ENCODE peak calls at places on chromosomes 7 and 10, in five cellular contexts. U, X, E, G and T are unnamed samples. For H3K4me1, the result is how much of the 10 kb centered on the place peaks cover.

GRCh38 chr7:84042110-84042539 is 152.5 kb downstream of the SEMA3A start:
- DNase-seq in G (no peak), X (no peak), E (no peak), U (no peak), T (no peak)

GRCh38 chr10:44911081-44911540 is at the start of gene TMEM72:
- DNase-seq in G (no peak), X (no peak), U (peak), E (peak), T (no peak)

GRCh38 chr10:42930516-42931205 is 146.2 kb upstream of the RET start:
- DNase-seq in G (no peak), E (peak), U (no peak), X (peak), T (no peak)

GRCh38 chr10:18214692-18215563 is 74.7 kb downstream of the CACNB2 start:
- DNase-seq in X (no peak), E (peak), U (peak), G (no peak), T (no peak)

GRCh38 chr7:51350195-51350896 is 33.7 kb upstream of the COBL start:
- DNase-seq in X (no peak), U (peak), G (no peak), E (no peak), T (peak)

GRCh38 chr7:107867858-107868466 is 23.0 kb upstream of the DLD start:
- DNase-seq in U (no peak), E (no peak), X (no peak), G (no peak), T (no peak)

GRCh38 chr7:1447551-1448244 is 11.6 kb downstream of the MICALL2 start:
- DNase-seq in X (no peak), U (no peak), E (no peak), G (no peak), T (no peak)

GRCh38 chr7:86939197-86939814 is 120.1 kb downstream of the ELAPOR2 start:
- DNase-seq in U (peak), G (no peak), E (peak), X (no peak), T (no peak)

GRCh38 chr7:154859747-154860620 is 142.9 kb downstream of the PAXIP1 start:
- DNase-seq in X (no peak), E (no peak), U (no peak), G (no peak), T (no peak)

GRCh38 chr10:91137822-91138221 is 82.6 kb upstream of the PCGF5 start:
- DNase-seq in G (no peak), U (no peak), E (no peak), X (no peak), T (no peak)

GRCh38 chr10:71398991-71399375 is 2.3 kb downstream of the CDH23 start:
- DNase-seq in G (no peak), X (no peak), E (no peak), U (no peak), T (no peak)

GRCh38 chr7:20219446-20220292 is 2.5 kb upstream of the MACC1 start:
- DNase-seq in U (peak), E (peak), X (peak), G (peak), T (peak)

GRCh38 chr7:407706-408539 is 111.7 kb downstream of the PDGFA start:
- DNase-seq in E (no peak), U (no peak), X (peak), G (peak), T (no peak)

GRCh38 chr7:102318482-102318971 is 31.9 kb downstream of the SH2B2 start:
- DNase-seq in G (no peak), U (no peak), X (no peak), E (no peak), T (no peak)

GRCh38 chr10:13233358-13233757 is 816 bp downstream of the UCMA start:
- DNase-seq in E (no peak), G (no peak), U (no peak), X (no peak), T (no peak)

DNA sequence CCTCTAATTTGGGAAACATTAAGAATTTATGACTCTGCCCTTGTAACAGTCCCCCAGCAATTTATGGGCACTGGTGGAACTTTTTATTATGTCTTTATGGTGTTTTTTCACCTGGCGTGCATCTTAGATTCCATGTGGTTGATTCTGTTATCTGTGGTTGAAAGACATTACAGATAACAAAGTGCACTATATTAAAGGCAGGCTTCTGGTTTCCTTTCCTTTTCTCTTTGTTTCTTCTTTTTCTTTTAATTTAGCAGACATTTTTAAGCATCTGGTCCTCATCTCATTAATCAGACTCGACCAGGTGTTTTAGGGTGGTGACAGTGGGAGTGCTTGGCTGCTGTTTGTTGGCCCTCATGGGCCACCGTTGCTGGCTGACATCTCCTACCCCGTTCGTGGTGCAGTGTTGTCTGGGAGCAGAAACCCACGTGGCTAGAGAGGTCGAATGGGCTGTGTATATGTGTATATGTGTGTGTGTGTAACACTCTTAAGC is 77.4 kb downstream of the LRMDA start:
- DNase-seq in G (no peak), X (no peak), U (peak), E (no peak), T (no peak)
- H3K4me1 ChIP-seq in G (under half), X (under half), U (under half), E (under half), T (under half)

GRCh38 chr7:3695602-3696001 is 394.6 kb downstream of the SDK1 start:
- DNase-seq in U (no peak), X (no peak), G (no peak), E (no peak), T (no peak)
- TF ChIP-seq CTCF in U (no peak), X (peak), G (no peak), E (peak), T (no peak)

GRCh38 chr7:22447759-22448158 is 52.2 kb downstream of the STEAP1B start:
- DNase-seq in X (no peak), G (no peak), E (no peak), U (no peak), T (no peak)

GRCh38 chr7:22454446-22454845 is 45.5 kb downstream of the STEAP1B start:
- DNase-seq in E (no peak), U (no peak), G (no peak), X (no peak), T (no peak)

GRCh38 chr7:22457471-22457870 is 42.5 kb downstream of the STEAP1B start:
- DNase-seq in U (no peak), G (no peak), E (no peak), X (no peak), T (no peak)

GRCh38 chr7:22453159-22453558 is 46.8 kb downstream of the STEAP1B start:
- DNase-seq in U (no peak), E (no peak), X (no peak), G (no peak), T (no peak)

DNA sequence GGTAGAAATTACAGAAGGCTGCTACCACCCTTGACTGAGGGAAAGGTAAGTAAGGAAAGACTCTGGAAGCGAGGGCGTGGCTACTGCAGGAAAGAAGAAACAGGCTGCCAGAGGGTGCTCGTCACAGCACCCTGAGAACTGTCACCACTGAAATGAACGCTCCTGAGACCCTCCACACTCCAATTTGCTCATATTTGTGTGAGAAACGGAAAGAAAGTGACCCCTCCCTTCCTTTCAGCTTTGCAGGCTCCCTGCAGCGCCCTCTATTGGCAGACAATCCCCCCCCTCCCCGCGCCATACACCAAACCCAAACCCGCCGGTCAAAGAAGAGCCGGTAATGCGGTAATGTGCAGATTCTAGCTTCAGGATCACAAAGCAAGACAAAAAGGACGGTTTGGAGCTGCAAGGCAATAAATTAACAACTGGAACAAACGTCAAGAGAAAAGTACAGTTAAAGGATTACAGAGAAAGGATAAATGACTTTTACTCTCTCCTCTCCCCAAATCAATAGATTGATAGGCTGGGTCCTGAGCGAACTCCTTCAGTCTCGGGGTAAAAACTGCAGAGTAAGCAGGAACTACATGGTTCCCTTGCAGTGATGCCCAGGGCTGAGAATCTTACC is 47.7 kb downstream of the STEAP1B start:
- DNase-seq in G (peak), E (peak), X (peak), U (peak), T (peak)
- H3K4me1 ChIP-seq in G (under half), E (under half), X (under half), U (under half), T (under half)

DNA sequence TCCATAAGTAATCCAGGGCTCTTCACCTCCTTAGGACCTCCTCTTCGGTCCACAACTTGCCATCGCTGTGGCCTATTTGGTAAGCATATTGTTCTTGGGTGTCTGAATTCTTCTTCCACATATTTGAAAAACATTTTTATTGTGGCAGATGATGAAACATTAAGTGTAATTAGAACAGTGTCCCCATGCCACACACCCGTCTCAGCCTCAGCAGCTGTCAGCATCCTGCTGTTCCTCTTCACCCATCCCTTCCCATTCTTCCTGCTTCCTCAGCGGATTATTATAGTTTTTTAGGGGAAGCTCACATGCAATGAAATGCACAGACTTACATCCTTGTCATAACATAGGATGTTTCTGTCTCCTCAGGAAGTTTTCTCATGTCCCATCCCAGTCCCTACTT is 20.1 kb downstream of the TDRD1 start:
- DNase-seq in E (no peak), U (no peak), G (no peak), X (no peak), T (no peak)
- TF ChIP-seq CTCF in E (no peak), U (no peak), G (no peak), X (no peak), T (no peak)

GRCh38 chr7:128020161-128020560 is 11.1 kb downstream of the LRRC4 start:
- DNase-seq in U (no peak), G (no peak), X (no peak), E (peak), T (no peak)
- H3K4me1 ChIP-seq in U (under half), G (under half), X (under half), E (under half), T (under half)

GRCh38 chr10:1673568-1674345 is 63.6 kb downstream of the ADARB2 start:
- DNase-seq in E (no peak), G (no peak), U (no peak), X (no peak), T (no peak)

GRCh38 chr10:1671366-1672000 is 65.8 kb downstream of the ADARB2 start:
- DNase-seq in E (no peak), U (no peak), X (no peak), G (no peak), T (no peak)

GRCh38 chr10:1677307-1677939 is 59.9 kb downstream of the ADARB2 start:
- DNase-seq in E (no peak), X (no peak), G (no peak), U (no peak), T (no peak)

GRCh38 chr10:1672001-1672781 is 65.1 kb downstream of the ADARB2 start:
- DNase-seq in X (no peak), G (no peak), U (no peak), E (no peak), T (no peak)

GRCh38 chr10:1674501-1674900 is 62.8 kb downstream of the ADARB2 start:
- DNase-seq in E (no peak), G (no peak), U (no peak), X (no peak), T (no peak)
- TF ChIP-seq CTCF in E (no peak), G (no peak), U (no peak), X (no peak), T (no peak)

GRCh38 chr10:63224241-63224640 is 91.1 kb downstream of the NRBF2 start:
- DNase-seq in E (no peak), X (no peak), G (no peak), U (no peak), T (no peak)

GRCh38 chr10:63229192-63229591 is 96.1 kb downstream of the NRBF2 start:
- DNase-seq in E (no peak), U (no peak), G (no peak), X (no peak), T (no peak)

GRCh38 chr10:63227207-63227895 is 94.2 kb downstream of the NRBF2 start:
- DNase-seq in X (no peak), U (no peak), G (no peak), E (no peak), T (no peak)

DNA sequence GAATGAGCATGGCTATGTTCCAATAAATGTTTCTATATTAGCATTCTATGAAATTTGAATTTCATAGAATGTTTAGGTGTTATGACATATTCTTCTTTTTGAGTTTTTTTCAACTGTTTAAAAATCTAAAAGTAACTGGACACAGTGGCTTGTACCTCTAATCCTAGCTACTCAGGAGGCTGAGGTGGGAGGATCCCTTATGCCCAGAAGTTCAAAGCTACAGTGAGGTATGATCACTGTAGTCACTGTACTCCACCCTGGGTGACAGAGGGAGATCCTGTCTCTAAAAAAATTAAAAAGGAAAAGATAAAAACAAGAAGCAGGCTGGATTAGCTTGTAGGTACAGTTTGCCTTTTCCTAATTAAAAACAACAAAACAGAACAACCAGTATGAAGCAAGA is 95.1 kb downstream of the NRBF2 start:
- DNase-seq in X (no peak), G (no peak), U (no peak), E (no peak), T (no peak)
- H3K4me1 ChIP-seq in X (under half), G (under half), U (under half), E (under half), T (under half)

GRCh38 chr7:142784096-142784495 is 13.3 kb downstream of the PRSS2 start:
- DNase-seq in U (no peak), X (no peak), E (no peak), G (no peak), T (no peak)
- TF ChIP-seq CTCF in U (no peak), X (no peak), E (peak), G (no peak), T (no peak)